ENCODE peak calls at places on chromosomes 3 and 15, in nine cellular contexts. One of them, this sample, is unnamed.

GRCh38 chr15:43958894-43959330 is 132.1 kb downstream of the WDR76 start:
- DNase-seq in vagina: no peak
- DNase-seq in A549: no peak
- DNase-seq in ovary: no peak
- DNase-seq in A673: peak; percentile 4
- DNase-seq in fibroblast of lung: peak; percentile 66
- DNase-seq in H9: no peak
- DNase-seq in AG04450: peak; percentile 79
- DNase-seq in IMR-90: peak; percentile 94
- DNase-seq in this sample: no peak

GRCh38 chr3:177571271-177571972 is 374.1 kb upstream of the TBL1XR1 start:
- DNase-seq in ovary: no peak
- DNase-seq in A673: no peak
- DNase-seq in vagina: no peak
- DNase-seq in IMR-90: no peak
- DNase-seq in AG04450: no peak
- DNase-seq in A549: no peak
- DNase-seq in fibroblast of lung: no peak
- DNase-seq in H9: no peak
- DNase-seq in this sample: no peak

GRCh38 chr3:129061077-129061887 is 703 bp downstream of the GP9 start:
- DNase-seq in ovary: no peak
- DNase-seq in vagina: no peak
- DNase-seq in A549: no peak
- DNase-seq in IMR-90: no peak
- DNase-seq in AG04450: no peak
- DNase-seq in fibroblast of lung: no peak
- DNase-seq in H9: no peak
- DNase-seq in A673: no peak
- DNase-seq in this sample: no peak

GRCh38 chr3:33482126-33482525 is 41.9 kb upstream of the UBP1 start:
- DNase-seq in A549: no peak
- DNase-seq in A673: peak; percentile 12
- DNase-seq in fibroblast of lung: peak; percentile 69
- DNase-seq in H9: no peak
- DNase-seq in ovary: no peak
- DNase-seq in IMR-90: peak; percentile 5
- DNase-seq in vagina: no peak
- DNase-seq in AG04450: no peak
- DNase-seq in this sample: no peak

GRCh38 chr15:64842099-64842940 is 605 bp downstream of the PLEKHO2 start:
- DNase-seq in AG04450: no peak
- DNase-seq in A549: peak; percentile 29
- DNase-seq in A673: peak; percentile 40
- DNase-seq in fibroblast of lung: no peak
- DNase-seq in ovary: no peak
- DNase-seq in H9: no peak
- DNase-seq in vagina: no peak
- DNase-seq in IMR-90: peak; percentile 24
- DNase-seq in this sample: no peak

GRCh38 chr15:26866298-26867198 is at the start of gene GABRA5:
- DNase-seq in ovary: no peak
- DNase-seq in fibroblast of lung: no peak
- DNase-seq in IMR-90: peak; percentile 20
- DNase-seq in vagina: no peak
- DNase-seq in AG04450: no peak
- DNase-seq in H9: peak; percentile 87
- DNase-seq in A673: no peak
- DNase-seq in A549: peak; percentile 67
- DNase-seq in this sample: no peak

GRCh38 chr3:185912929-185913901 is 24.6 kb downstream of the TRA2B start:
- DNase-seq in AG04450: no peak
- DNase-seq in ovary: no peak
- DNase-seq in A673: no peak
- DNase-seq in vagina: no peak
- DNase-seq in IMR-90: no peak
- DNase-seq in H9: no peak
- DNase-seq in fibroblast of lung: no peak
- DNase-seq in A549: no peak
- DNase-seq in this sample: no peak

GRCh38 chr3:106805625-106806024 is 571.6 kb upstream of the CCDC54 start:
- DNase-seq in IMR-90: no peak
- DNase-seq in fibroblast of lung: no peak
- DNase-seq in ovary: no peak
- DNase-seq in AG04450: no peak
- DNase-seq in A549: no peak
- DNase-seq in H9: no peak
- DNase-seq in vagina: no peak
- DNase-seq in A673: no peak
- DNase-seq in this sample: no peak

GRCh38 chr3:32217339-32217738 is 21.1 kb upstream of the CMTM8 start:
- DNase-seq in IMR-90: no peak
- DNase-seq in A673: no peak
- DNase-seq in AG04450: no peak
- DNase-seq in ovary: no peak
- DNase-seq in fibroblast of lung: no peak
- DNase-seq in H9: no peak
- DNase-seq in vagina: no peak
- DNase-seq in A549: no peak
- DNase-seq in this sample: no peak

GRCh38 chr15:33913459-33913858 is 54.8 kb upstream of the CHRM5 start:
- DNase-seq in IMR-90: peak; percentile 57
- DNase-seq in fibroblast of lung: no peak
- DNase-seq in ovary: no peak
- DNase-seq in AG04450: no peak
- DNase-seq in A673: no peak
- DNase-seq in vagina: no peak
- DNase-seq in A549: no peak
- DNase-seq in H9: no peak
- DNase-seq in this sample: no peak

DNA sequence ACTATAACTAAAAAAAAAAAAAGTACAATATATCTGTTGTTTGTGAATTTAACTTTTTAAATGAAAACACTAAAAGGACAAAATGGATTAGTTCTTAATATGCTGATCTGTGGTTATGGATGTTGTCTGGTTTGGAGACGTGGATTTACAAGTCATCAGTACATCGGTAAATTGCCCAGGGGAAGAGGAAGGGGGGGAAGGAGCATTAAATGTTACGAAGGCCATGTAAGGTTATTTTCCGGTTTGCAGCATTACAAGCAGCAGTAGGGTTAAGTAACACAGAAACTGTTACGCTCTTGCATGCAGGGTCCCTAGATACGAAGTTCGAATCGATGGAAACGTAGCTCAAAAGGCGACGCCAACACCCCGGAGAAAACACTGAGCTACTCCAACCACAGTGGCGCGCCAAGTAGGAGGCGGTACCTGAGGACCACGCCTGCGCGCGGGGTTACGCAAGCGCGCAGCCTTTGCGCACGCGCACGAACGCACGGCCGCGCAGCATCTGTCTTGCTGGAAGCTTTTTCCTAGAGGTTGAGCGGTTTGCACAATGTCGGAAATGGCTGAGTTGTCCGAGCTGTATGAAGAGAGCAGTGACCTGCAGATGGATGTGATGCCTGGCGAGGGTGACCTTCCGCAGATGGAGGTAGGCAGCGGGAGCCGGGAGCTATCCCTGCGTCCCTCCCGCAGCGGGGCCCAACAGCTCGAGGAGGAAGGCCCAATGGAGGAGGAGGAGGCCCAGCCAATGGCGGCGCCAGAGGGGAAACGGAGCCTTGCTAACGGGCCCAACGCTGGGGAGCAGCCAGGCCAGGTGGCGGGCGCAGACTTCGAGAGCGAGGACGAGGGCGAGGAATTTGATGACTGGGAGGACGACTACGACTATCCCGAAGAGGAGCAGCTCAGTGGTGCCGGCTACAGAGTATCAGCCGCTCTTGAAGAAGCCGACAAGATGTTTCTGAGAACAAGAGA is at the start of gene EID1:
- DNase-seq in H9: peak; percentile 94
- DNase-seq in fibroblast of lung: peak; percentile 97
- DNase-seq in A673: peak; percentile 96
- DNase-seq in IMR-90: peak; percentile 95
- DNase-seq in ovary: peak; percentile 93
- DNase-seq in AG04450: peak; percentile 90
- DNase-seq in A549: peak; percentile 54
- DNase-seq in vagina: no peak
- DNase-seq in this sample: peak; percentile 86
- TF ChIP-seq CTCF in H9: no peak
- TF ChIP-seq CTCF in fibroblast of lung: no peak
- TF ChIP-seq CTCF in A673: no peak
- TF ChIP-seq CTCF in IMR-90: no peak
- TF ChIP-seq CTCF in ovary: no peak
- TF ChIP-seq CTCF in AG04450: no peak
- TF ChIP-seq CTCF in A549: no peak
- TF ChIP-seq CTCF in vagina: no peak
- TF ChIP-seq CTCF in this sample: no peak

DNA sequence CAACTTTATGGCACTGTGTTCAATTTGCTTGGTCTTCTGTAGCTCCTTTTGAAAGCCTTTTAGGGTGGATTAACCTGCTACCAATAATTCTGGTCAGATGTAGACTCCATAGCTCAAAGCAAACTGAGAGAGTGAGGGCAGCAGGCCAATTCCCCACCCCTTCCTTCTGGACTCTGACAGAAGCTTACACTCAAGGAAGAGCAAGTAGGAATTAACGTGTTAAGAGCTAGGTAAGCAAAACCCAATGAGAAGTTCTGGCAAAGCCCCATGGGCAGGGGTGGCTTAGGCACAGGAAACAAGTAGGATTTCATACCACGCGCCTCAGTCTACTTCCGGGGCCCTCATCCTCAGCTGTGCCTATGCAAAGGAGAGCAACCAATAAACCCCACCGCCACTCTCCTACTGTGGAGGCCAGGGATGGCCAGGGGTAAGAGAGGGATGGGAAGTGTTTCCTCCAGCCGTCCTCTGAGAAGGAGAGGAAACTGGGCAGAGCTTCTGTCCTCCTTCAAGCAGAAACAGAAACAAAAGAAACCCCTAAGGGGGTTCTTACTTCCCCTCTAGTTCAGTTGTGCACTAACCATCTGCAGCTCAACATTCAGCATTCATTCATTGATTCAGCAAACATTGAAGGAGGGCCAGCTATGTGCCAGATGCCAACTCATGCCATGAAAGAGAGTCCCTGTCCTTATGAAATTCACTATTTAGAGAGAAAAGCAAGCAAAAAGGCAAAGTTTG is 12.6 kb downstream of the CCR5 start:
- DNase-seq in IMR-90: no peak
- DNase-seq in AG04450: no peak
- DNase-seq in H9: no peak
- DNase-seq in vagina: no peak
- DNase-seq in fibroblast of lung: no peak
- DNase-seq in A549: no peak
- DNase-seq in ovary: no peak
- DNase-seq in A673: no peak
- DNase-seq in this sample: no peak
- H3K27ac ChIP-seq in IMR-90: no peak overlapping the region
- H3K27ac ChIP-seq in AG04450: no peak overlapping the region
- H3K27ac ChIP-seq in H9: no peak overlapping the region
- H3K27ac ChIP-seq in vagina: no peak overlapping the region
- H3K27ac ChIP-seq in fibroblast of lung: no peak overlapping the region
- H3K27ac ChIP-seq in A549: no peak overlapping the region
- H3K27ac ChIP-seq in ovary: no peak overlapping the region
- H3K27ac ChIP-seq in A673: no peak overlapping the region
- H3K27ac ChIP-seq in this sample: no peak overlapping the region

DNA sequence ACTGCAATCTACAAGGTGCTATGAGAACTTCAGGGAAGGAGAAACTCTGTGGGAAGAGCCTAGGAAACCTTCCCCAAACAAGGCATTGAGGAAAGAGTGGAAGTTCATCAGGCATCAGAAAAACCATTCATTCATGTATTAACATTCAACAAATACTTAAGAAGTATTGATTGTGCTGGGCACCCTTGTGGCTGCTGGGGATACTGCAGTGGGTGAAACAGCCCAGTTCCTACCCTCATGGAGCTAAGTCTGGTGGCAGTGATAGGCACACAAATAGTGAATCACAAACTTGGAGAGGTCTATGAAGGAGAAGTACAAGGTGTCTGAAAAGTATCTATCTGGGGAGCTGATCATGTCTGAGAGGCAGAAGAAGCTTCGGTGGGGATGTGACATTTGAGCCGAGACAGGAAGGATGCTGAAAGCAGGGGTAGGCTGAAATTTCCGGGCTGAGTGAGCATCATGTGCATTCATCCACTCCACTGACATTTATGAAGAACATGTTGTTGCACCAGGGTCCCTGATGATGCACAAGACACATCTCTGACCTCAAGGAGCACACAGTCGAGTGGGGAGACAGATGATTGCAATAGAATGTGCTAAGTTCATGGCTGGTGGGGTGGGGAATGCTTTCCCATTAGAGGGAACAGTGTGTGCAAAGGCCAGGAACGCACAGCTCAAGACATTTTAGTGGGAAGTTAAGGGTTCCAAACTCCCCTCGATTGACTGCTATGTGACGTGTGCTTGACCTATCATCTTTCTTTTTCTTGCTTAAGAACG is 309.0 kb upstream of the ICE2 start:
- DNase-seq in ovary: no peak
- DNase-seq in vagina: no peak
- DNase-seq in H9: no peak
- DNase-seq in A549: no peak
- DNase-seq in AG04450: no peak
- DNase-seq in A673: no peak
- DNase-seq in IMR-90: no peak
- DNase-seq in fibroblast of lung: no peak
- DNase-seq in this sample: no peak
- TF ChIP-seq CTCF in ovary: no peak
- TF ChIP-seq CTCF in vagina: peak; percentile 22
- TF ChIP-seq CTCF in H9: peak; percentile 76
- TF ChIP-seq CTCF in A549: no peak
- TF ChIP-seq CTCF in AG04450: peak; percentile 47
- TF ChIP-seq CTCF in A673: peak; percentile 56
- TF ChIP-seq CTCF in IMR-90: peak; percentile 31
- TF ChIP-seq CTCF in fibroblast of lung: peak; percentile 53
- TF ChIP-seq CTCF in this sample: peak; percentile 50

GRCh38 chr3:49906004-49906860 is 2.6 kb upstream of the MST1R start:
- DNase-seq in IMR-90: peak; percentile 46
- DNase-seq in AG04450: no peak
- DNase-seq in fibroblast of lung: peak; percentile 43
- DNase-seq in A549: peak; percentile 82
- DNase-seq in vagina: no peak
- DNase-seq in A673: peak; percentile 60
- DNase-seq in ovary: peak; percentile 54
- DNase-seq in H9: peak; percentile 69
- DNase-seq in this sample: peak; percentile 13

GRCh38 chr3:49902511-49903345 is 945 bp downstream of the MST1R start:
- DNase-seq in AG04450: no peak
- DNase-seq in A673: no peak
- DNase-seq in ovary: no peak
- DNase-seq in fibroblast of lung: no peak
- DNase-seq in vagina: no peak
- DNase-seq in IMR-90: no peak
- DNase-seq in A549: no peak
- DNase-seq in H9: no peak
- DNase-seq in this sample: no peak

GRCh38 chr3:49901351-49902339 is 2.0 kb downstream of the MST1R start:
- DNase-seq in ovary: no peak
- DNase-seq in H9: no peak
- DNase-seq in fibroblast of lung: peak; percentile 34
- DNase-seq in vagina: no peak
- DNase-seq in IMR-90: peak; percentile 23
- DNase-seq in A673: no peak
- DNase-seq in A549: no peak
- DNase-seq in AG04450: no peak
- DNase-seq in this sample: no peak

GRCh38 chr3:49900491-49901153 is 3.1 kb downstream of the MST1R start:
- DNase-seq in IMR-90: peak; percentile 22
- DNase-seq in A549: peak; percentile 97
- DNase-seq in ovary: no peak
- DNase-seq in vagina: no peak
- DNase-seq in A673: no peak
- DNase-seq in H9: peak; percentile 59
- DNase-seq in AG04450: no peak
- DNase-seq in fibroblast of lung: no peak
- DNase-seq in this sample: no peak

GRCh38 chr3:49903451-49904424 is at the start of gene MST1R:
- DNase-seq in A549: peak; percentile 76
- DNase-seq in A673: no peak
- DNase-seq in H9: peak; percentile 96
- DNase-seq in vagina: no peak
- DNase-seq in fibroblast of lung: peak; percentile 12
- DNase-seq in AG04450: no peak
- DNase-seq in ovary: peak; percentile 67
- DNase-seq in IMR-90: no peak
- DNase-seq in this sample: peak; percentile 82
- H3K27ac ChIP-seq in A549: peak within 1 kb of the TSS; percentile 85
- H3K27ac ChIP-seq in A673: no peak within 1 kb of the TSS
- H3K27ac ChIP-seq in H9: no peak within 1 kb of the TSS
- H3K27ac ChIP-seq in vagina: peak within 1 kb of the TSS; percentile 73
- H3K27ac ChIP-seq in fibroblast of lung: no peak within 1 kb of the TSS
- H3K27ac ChIP-seq in AG04450: no peak within 1 kb of the TSS
- H3K27ac ChIP-seq in ovary: no peak within 1 kb of the TSS
- H3K27ac ChIP-seq in IMR-90: no peak within 1 kb of the TSS
- H3K27ac ChIP-seq in this sample: peak within 1 kb of the TSS; percentile 27